ENCODE peak calls at places on chromosomes 5 and 9, in five cellular contexts. One of them, this sample, is unnamed. For H3K36me3, the result is how much of the 10 kb centered on the place peaks cover.

GRCh38 chr5:74953961-74954720 is 88.0 kb upstream of the FAM169A start:
- DNase-seq in hepatocyte: peak
- DNase-seq in PC-9: peak
- DNase-seq in fibroblast of lung: peak
- DNase-seq in IMR-90: peak
- DNase-seq in this sample: peak

GRCh38 chr5:76204713-76205112 is 121.5 kb downstream of the SV2C start:
- DNase-seq in fibroblast of lung: no peak
- DNase-seq in PC-9: peak
- DNase-seq in IMR-90: no peak
- DNase-seq in hepatocyte: peak
- DNase-seq in this sample: peak

GRCh38 chr5:79853676-79854418 is 137.2 kb downstream of the MTX3 start:
- DNase-seq in IMR-90: peak
- DNase-seq in fibroblast of lung: no peak
- DNase-seq in PC-9: no peak
- DNase-seq in hepatocyte: no peak
- DNase-seq in this sample: peak

GRCh38 chr5:24162343-24162742 is 482.4 kb downstream of the CDH10 start:
- DNase-seq in hepatocyte: no peak
- DNase-seq in fibroblast of lung: no peak
- DNase-seq in PC-9: no peak
- DNase-seq in IMR-90: no peak
- DNase-seq in this sample: no peak

GRCh38 chr5:33231935-33232334 is 208.8 kb upstream of the TARS1 start:
- DNase-seq in hepatocyte: no peak
- DNase-seq in IMR-90: peak
- DNase-seq in PC-9: no peak
- DNase-seq in fibroblast of lung: peak
- DNase-seq in this sample: no peak

GRCh38 chr5:38319486-38319885 is 61.1 kb downstream of the EGFLAM start:
- DNase-seq in fibroblast of lung: no peak
- DNase-seq in PC-9: no peak
- DNase-seq in IMR-90: no peak
- DNase-seq in hepatocyte: no peak
- DNase-seq in this sample: no peak

GRCh38 chr9:29514336-29514735 is 1941.1 kb upstream of the C9orf72 start:
- DNase-seq in hepatocyte: no peak
- DNase-seq in IMR-90: no peak
- DNase-seq in PC-9: no peak
- DNase-seq in fibroblast of lung: no peak
- DNase-seq in this sample: no peak

GRCh38 chr5:150616024-150616470 is 24.4 kb upstream of the SYNPO start:
- DNase-seq in IMR-90: no peak
- DNase-seq in PC-9: peak
- DNase-seq in fibroblast of lung: peak
- DNase-seq in hepatocyte: no peak
- DNase-seq in this sample: no peak

GRCh38 chr9:4892501-4893194 is 92.4 kb upstream of the JAK2 start:
- DNase-seq in PC-9: no peak
- DNase-seq in hepatocyte: no peak
- DNase-seq in IMR-90: no peak
- DNase-seq in fibroblast of lung: no peak
- DNase-seq in this sample: peak

GRCh38 chr5:142016576-142016975 is 3.7 kb upstream of the GNPDA1 start:
- DNase-seq in fibroblast of lung: no peak
- DNase-seq in IMR-90: no peak
- DNase-seq in PC-9: no peak
- DNase-seq in hepatocyte: no peak
- DNase-seq in this sample: no peak

GRCh38 chr9:103789686-103790085 is 304.4 kb upstream of the SMC2 start:
- DNase-seq in hepatocyte: peak
- DNase-seq in PC-9: no peak
- DNase-seq in fibroblast of lung: no peak
- DNase-seq in IMR-90: no peak
- DNase-seq in this sample: peak

GRCh38 chr5:72628771-72629313 is 121.6 kb upstream of the ZNF366 start:
- DNase-seq in IMR-90: peak
- DNase-seq in PC-9: no peak
- DNase-seq in fibroblast of lung: peak
- DNase-seq in hepatocyte: no peak
- DNase-seq in this sample: no peak

GRCh38 chr5:72624641-72625236 is 117.5 kb upstream of the ZNF366 start:
- DNase-seq in PC-9: no peak
- DNase-seq in IMR-90: peak
- DNase-seq in hepatocyte: no peak
- DNase-seq in fibroblast of lung: peak
- DNase-seq in this sample: peak

GRCh38 chr5:72623936-72624335 is 116.7 kb upstream of the ZNF366 start:
- DNase-seq in IMR-90: no peak
- DNase-seq in PC-9: no peak
- DNase-seq in hepatocyte: no peak
- DNase-seq in fibroblast of lung: no peak
- DNase-seq in this sample: no peak

GRCh38 chr5:72622152-72622760 is 115.0 kb upstream of the ZNF366 start:
- DNase-seq in IMR-90: no peak
- DNase-seq in fibroblast of lung: no peak
- DNase-seq in PC-9: no peak
- DNase-seq in hepatocyte: no peak
- DNase-seq in this sample: no peak

GRCh38 chr5:72625369-72625768 is 118.2 kb upstream of the ZNF366 start:
- DNase-seq in PC-9: no peak
- DNase-seq in fibroblast of lung: no peak
- DNase-seq in hepatocyte: no peak
- DNase-seq in IMR-90: no peak
- DNase-seq in this sample: no peak
- H2AFZ ChIP-seq in PC-9: no peak
- H2AFZ ChIP-seq in fibroblast of lung: no peak
- H2AFZ ChIP-seq in hepatocyte: no peak
- H2AFZ ChIP-seq in IMR-90: peak
- H2AFZ ChIP-seq in this sample: no peak

DNA sequence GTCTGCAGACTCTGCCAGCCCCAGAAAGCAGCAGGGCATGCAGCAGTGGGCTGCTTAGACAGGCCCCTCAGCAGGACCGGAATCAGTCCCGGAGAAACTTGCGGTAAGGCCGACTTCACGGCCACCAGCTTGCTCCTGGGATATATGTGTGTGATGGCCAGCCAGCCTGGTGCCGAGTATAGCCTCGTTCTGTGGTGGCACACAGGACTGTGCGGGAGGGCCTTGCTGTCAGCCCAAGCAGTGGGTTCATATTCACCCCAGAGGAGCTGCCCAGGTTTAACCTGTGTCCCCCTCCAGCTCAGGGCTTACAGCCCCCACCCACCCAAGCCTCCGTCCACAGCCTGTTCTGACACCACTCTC is 112.9 kb downstream of the DAB2IP start:
- DNase-seq in fibroblast of lung: no peak
- DNase-seq in IMR-90: no peak
- DNase-seq in PC-9: no peak
- DNase-seq in hepatocyte: no peak
- DNase-seq in this sample: no peak
- H3K36me3 ChIP-seq in fibroblast of lung: under half
- H3K36me3 ChIP-seq in IMR-90: half or more
- H3K36me3 ChIP-seq in PC-9: under half
- H3K36me3 ChIP-seq in hepatocyte: under half
- H3K36me3 ChIP-seq in this sample: under half

DNA sequence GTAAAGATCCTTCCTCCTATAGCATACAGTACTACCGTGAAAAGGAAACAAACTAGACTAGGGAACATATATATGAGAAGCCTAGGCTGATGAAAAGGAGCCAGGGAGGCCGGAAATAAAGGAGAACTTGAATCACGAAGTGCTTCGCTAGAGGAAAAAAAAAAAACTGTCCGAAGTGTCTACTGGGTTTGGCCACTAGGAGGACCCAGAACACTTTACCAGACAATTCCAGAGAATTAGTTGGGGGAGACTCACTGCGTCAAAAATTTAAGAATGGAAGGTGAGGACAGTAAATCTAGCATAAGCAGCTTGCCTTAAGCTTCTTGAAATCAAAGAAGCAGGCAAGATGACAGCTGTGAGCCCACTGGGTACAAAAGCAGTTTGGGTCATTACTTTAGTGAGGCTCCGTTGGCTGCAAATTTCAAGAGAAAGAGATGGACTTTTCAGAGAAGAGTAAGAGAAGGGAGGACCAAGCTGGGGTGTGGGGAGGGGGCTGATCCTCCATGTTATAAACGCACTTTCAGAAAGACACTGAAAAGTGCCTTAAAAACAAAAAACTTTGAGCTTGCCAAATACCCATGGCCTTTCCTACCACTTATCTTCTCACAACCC is 47.4 kb downstream of the P4HA2 start:
- DNase-seq in PC-9: peak
- DNase-seq in IMR-90: peak
- DNase-seq in fibroblast of lung: peak
- DNase-seq in hepatocyte: peak
- DNase-seq in this sample: peak
- H2AFZ ChIP-seq in PC-9: no peak
- H2AFZ ChIP-seq in IMR-90: peak
- H2AFZ ChIP-seq in fibroblast of lung: no peak
- H2AFZ ChIP-seq in hepatocyte: no peak
- H2AFZ ChIP-seq in this sample: peak

GRCh38 chr9:131601683-131602181 is 56.4 kb downstream of the PRRT1B start:
- DNase-seq in fibroblast of lung: no peak
- DNase-seq in PC-9: no peak
- DNase-seq in IMR-90: no peak
- DNase-seq in hepatocyte: no peak
- DNase-seq in this sample: no peak
- H3K36me3 ChIP-seq in fibroblast of lung: under half
- H3K36me3 ChIP-seq in PC-9: under half
- H3K36me3 ChIP-seq in IMR-90: under half
- H3K36me3 ChIP-seq in hepatocyte: under half
- H3K36me3 ChIP-seq in this sample: under half

GRCh38 chr5:163460562-163461176 is at the start of gene HMMR:
- DNase-seq in PC-9: peak
- DNase-seq in fibroblast of lung: peak
- DNase-seq in hepatocyte: peak
- DNase-seq in IMR-90: peak
- DNase-seq in this sample: peak

GRCh38 chr5:163459465-163459887 is 426 bp downstream of the NUDCD2 start:
- DNase-seq in IMR-90: peak
- DNase-seq in hepatocyte: no peak
- DNase-seq in PC-9: no peak
- DNase-seq in fibroblast of lung: no peak
- DNase-seq in this sample: no peak

GRCh38 chr5:163458778-163459405 is 1.0 kb downstream of the NUDCD2 start:
- DNase-seq in PC-9: no peak
- DNase-seq in IMR-90: no peak
- DNase-seq in hepatocyte: no peak
- DNase-seq in fibroblast of lung: peak
- DNase-seq in this sample: no peak

GRCh38 chr5:163463063-163463435 is 2.6 kb downstream of the HMMR start:
- DNase-seq in PC-9: no peak
- DNase-seq in fibroblast of lung: peak
- DNase-seq in hepatocyte: no peak
- DNase-seq in IMR-90: no peak
- DNase-seq in this sample: no peak

DNA sequence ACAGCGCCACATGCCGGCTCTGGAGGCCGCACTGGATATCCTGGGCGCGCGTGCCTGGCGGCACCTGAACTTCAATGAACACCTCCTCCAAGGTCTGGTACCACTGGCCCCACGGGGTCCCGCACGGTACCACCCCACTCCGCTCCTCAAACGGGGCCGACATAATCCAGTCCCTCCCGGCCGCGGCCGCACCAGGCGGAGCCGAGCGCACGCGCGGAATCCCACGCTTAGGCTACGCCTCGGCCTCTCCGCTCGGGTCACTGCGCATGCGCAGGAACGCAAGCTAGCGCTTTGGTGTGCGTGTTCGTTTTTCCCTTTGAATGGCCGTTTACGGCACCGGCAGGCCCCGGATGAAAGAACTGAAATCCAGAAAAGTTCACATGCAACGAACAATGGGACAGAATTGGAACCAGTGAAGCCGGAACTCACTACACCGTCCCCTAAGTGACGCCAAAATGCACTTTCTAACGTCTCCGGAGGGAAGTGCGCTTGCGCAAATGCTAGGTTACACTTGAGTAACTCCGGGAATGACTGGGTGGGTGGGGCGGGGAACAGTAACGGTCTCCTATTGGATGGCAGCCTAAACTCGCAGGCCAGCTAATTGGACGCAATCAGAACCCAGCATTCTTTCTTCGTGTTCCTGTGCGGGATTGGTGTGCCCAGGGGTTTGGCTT is at the start of gene NUDCD2:
- DNase-seq in IMR-90: peak
- DNase-seq in fibroblast of lung: peak
- DNase-seq in PC-9: peak
- DNase-seq in hepatocyte: peak
- DNase-seq in this sample: peak
- H2AFZ ChIP-seq in IMR-90: peak
- H2AFZ ChIP-seq in fibroblast of lung: peak
- H2AFZ ChIP-seq in PC-9: peak
- H2AFZ ChIP-seq in hepatocyte: peak
- H2AFZ ChIP-seq in this sample: peak

DNA sequence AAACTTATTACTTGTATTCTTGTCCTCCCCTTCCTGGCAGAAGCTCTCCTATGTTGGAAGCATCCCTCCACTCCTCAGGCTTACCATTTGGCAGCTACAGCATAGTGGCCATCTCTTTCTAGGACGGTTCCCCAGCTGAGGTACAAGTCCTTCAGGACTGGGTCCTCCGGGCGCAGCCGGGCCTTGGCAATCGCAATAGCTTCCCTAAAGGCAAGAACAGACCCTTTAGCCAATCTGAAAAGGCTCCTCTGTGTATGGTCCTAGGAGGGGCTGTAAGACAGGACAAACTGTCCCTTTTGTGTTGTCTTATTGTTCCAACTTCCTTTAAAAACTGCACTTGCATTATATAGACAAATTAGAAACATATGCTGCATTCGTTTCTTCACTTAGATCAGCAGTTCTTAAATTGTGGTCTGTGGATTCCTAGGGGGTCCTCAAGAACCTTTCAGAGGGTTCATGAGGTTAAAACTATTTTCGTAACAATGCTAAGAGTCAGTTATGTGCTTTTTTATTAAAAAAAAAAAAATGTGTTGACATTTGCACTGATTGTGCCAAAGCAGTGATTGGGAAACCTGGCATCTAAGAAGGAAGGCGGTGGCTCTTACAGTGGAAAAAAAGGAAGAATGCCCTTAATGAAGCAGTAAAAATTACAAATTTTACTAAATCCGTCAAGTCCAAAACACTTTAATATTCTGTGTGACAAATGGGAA is 38.7 kb downstream of the GEMIN5 start:
- DNase-seq in hepatocyte: no peak
- DNase-seq in fibroblast of lung: no peak
- DNase-seq in IMR-90: no peak
- DNase-seq in PC-9: no peak
- DNase-seq in this sample: no peak
- H3K36me3 ChIP-seq in hepatocyte: under half
- H3K36me3 ChIP-seq in fibroblast of lung: under half
- H3K36me3 ChIP-seq in IMR-90: under half
- H3K36me3 ChIP-seq in PC-9: half or more
- H3K36me3 ChIP-seq in this sample: under half

This sample was measured in PC-3.